ENCODE peak calls at places on chromosome 13, in four cellular contexts. M, C, G and P are unnamed samples.

GRCh38 chr13:51397262-51397933 is 55.4 kb downstream of the INTS6 start:
- DNase-seq in M (no peak), C (no peak), G (no peak), P (no peak)

GRCh38 chr13:105231579-105231978 is 1303.9 kb downstream of the EFNB2 start:
- DNase-seq in M (no peak), C (no peak), G (no peak), P (no peak)

GRCh38 chr13:102460806-102461205 is 59.0 kb upstream of the FGF14 start:
- DNase-seq in M (no peak), C (no peak), G (no peak), P (no peak)

GRCh38 chr13:89721216-89721615 is 1626.3 kb upstream of the MIR17HG start:
- DNase-seq in M (no peak), C (no peak), G (no peak), P (no peak)

GRCh38 chr13:79030513-79030912 is 371.6 kb upstream of the OBI1 start:
- DNase-seq in M (no peak), C (no peak), G (no peak), P (no peak)

GRCh38 chr13:77406644-77407440 is 79.9 kb upstream of the MYCBP2 start:
- DNase-seq in M (no peak), C (no peak), G (no peak), P (no peak)

GRCh38 chr13:93254775-93255174 is 28.2 kb downstream of the GPC6 start:
- DNase-seq in M (no peak), C (peak), G (no peak), P (no peak)

GRCh38 chr13:48043789-48044503 is 6.4 kb downstream of the NUDT15 start:
- DNase-seq in M (no peak), C (no peak), G (no peak), P (no peak)

GRCh38 chr13:112443191-112444000 is 67.2 kb downstream of the SPACA7 start:
- DNase-seq in M (no peak), C (no peak), G (no peak), P (no peak)

GRCh38 chr13:109816979-109817275 is 30.5 kb upstream of the IRS2 start:
- DNase-seq in M (no peak), C (no peak), G (no peak), P (no peak)

GRCh38 chr13:111049791-111050538 is 65.1 kb upstream of the ARHGEF7 start:
- DNase-seq in M (no peak), C (no peak), G (peak), P (no peak)

GRCh38 chr13:21069561-21070004 is 8.2 kb upstream of the LATS2 start:
- DNase-seq in M (peak), C (no peak), G (no peak), P (no peak)

GRCh38 chr13:27607125-27607524 is 13.2 kb downstream of the LNX2 start:
- DNase-seq in M (peak), C (no peak), G (peak), P (no peak)

GRCh38 chr13:27005556-27005955 is 166.1 kb downstream of the USP12 start:
- DNase-seq in M (no peak), C (peak), G (no peak), P (peak)

GRCh38 chr13:75139291-75139690 is 342.7 kb downstream of the TBC1D4 start:
- DNase-seq in M (no peak), C (no peak), G (no peak), P (no peak)

GRCh38 chr13:109762791-109763190 is 23.6 kb downstream of the IRS2 start:
- DNase-seq in M (no peak), C (no peak), G (no peak), P (no peak)

GRCh38 chr13:112353856-112354255 is 22.3 kb upstream of the SPACA7 start:
- DNase-seq in M (no peak), C (no peak), G (no peak), P (no peak)